ENCODE peak calls at places on chromosome 9, in four cellular contexts. One of them, this sample, is unnamed.

GRCh38 chr9:28317706-28318210 is 744.5 kb upstream of the C9orf72 start:
- DNase-seq in activated CD4-positive, alpha-beta memory T cell treated with anti-CD3 and anti-CD28 coated beads, Interleukin-2, amount 10 ng/mL, durations not matched to agents 7 days and 5 days: no peak
- DNase-seq in A172: no peak
- DNase-seq in dermis microvascular lymphatic vessel endothelial cell: no peak
- DNase-seq in this sample: no peak

GRCh38 chr9:121648799-121649198 is 2.6 kb upstream of the DAB2IP start:
- DNase-seq in activated CD4-positive, alpha-beta memory T cell treated with anti-CD3 and anti-CD28 coated beads, Interleukin-2, amount 10 ng/mL, durations not matched to agents 7 days and 5 days: no peak
- DNase-seq in A172: no peak
- DNase-seq in dermis microvascular lymphatic vessel endothelial cell: no peak
- DNase-seq in this sample: no peak

GRCh38 chr9:94108584-94108983 is 24.3 kb downstream of the PTPDC1 start:
- DNase-seq in activated CD4-positive, alpha-beta memory T cell treated with anti-CD3 and anti-CD28 coated beads, Interleukin-2, amount 10 ng/mL, durations not matched to agents 7 days and 5 days: no peak
- DNase-seq in A172: no peak
- DNase-seq in dermis microvascular lymphatic vessel endothelial cell: no peak
- DNase-seq in this sample: peak

GRCh38 chr9:113255431-113255830 is 19.9 kb downstream of the CDC26 start:
- DNase-seq in activated CD4-positive, alpha-beta memory T cell treated with anti-CD3 and anti-CD28 coated beads, Interleukin-2, amount 10 ng/mL, durations not matched to agents 7 days and 5 days: no peak
- DNase-seq in A172: no peak
- DNase-seq in dermis microvascular lymphatic vessel endothelial cell: no peak
- DNase-seq in this sample: no peak

GRCh38 chr9:72982161-72982799 is 29.4 kb upstream of the ALDH1A1 start:
- DNase-seq in activated CD4-positive, alpha-beta memory T cell treated with anti-CD3 and anti-CD28 coated beads, Interleukin-2, amount 10 ng/mL, durations not matched to agents 7 days and 5 days: no peak
- DNase-seq in A172: no peak
- DNase-seq in dermis microvascular lymphatic vessel endothelial cell: no peak
- DNase-seq in this sample: no peak

GRCh38 chr9:120438111-120438510 is 141.9 kb downstream of the CDK5RAP2 start:
- DNase-seq in activated CD4-positive, alpha-beta memory T cell treated with anti-CD3 and anti-CD28 coated beads, Interleukin-2, amount 10 ng/mL, durations not matched to agents 7 days and 5 days: peak
- DNase-seq in A172: no peak
- DNase-seq in dermis microvascular lymphatic vessel endothelial cell: peak
- DNase-seq in this sample: peak

GRCh38 chr9:127166111-127166510 is 43.7 kb upstream of the ANGPTL2 start:
- DNase-seq in activated CD4-positive, alpha-beta memory T cell treated with anti-CD3 and anti-CD28 coated beads, Interleukin-2, amount 10 ng/mL, durations not matched to agents 7 days and 5 days: no peak
- DNase-seq in A172: no peak
- DNase-seq in dermis microvascular lymphatic vessel endothelial cell: no peak
- DNase-seq in this sample: no peak

GRCh38 chr9:83978992-83979811 is 813 bp downstream of the HNRNPK start:
- DNase-seq in activated CD4-positive, alpha-beta memory T cell treated with anti-CD3 and anti-CD28 coated beads, Interleukin-2, amount 10 ng/mL, durations not matched to agents 7 days and 5 days: peak
- DNase-seq in A172: peak
- DNase-seq in dermis microvascular lymphatic vessel endothelial cell: peak
- DNase-seq in this sample: peak

GRCh38 chr9:110742741-110743371 is 74.3 kb downstream of the MUSK start:
- DNase-seq in activated CD4-positive, alpha-beta memory T cell treated with anti-CD3 and anti-CD28 coated beads, Interleukin-2, amount 10 ng/mL, durations not matched to agents 7 days and 5 days: no peak
- DNase-seq in A172: peak
- DNase-seq in dermis microvascular lymphatic vessel endothelial cell: no peak
- DNase-seq in this sample: peak

GRCh38 chr9:78029601-78030552 is 1.7 kb downstream of the GNAQ start:
- DNase-seq in activated CD4-positive, alpha-beta memory T cell treated with anti-CD3 and anti-CD28 coated beads, Interleukin-2, amount 10 ng/mL, durations not matched to agents 7 days and 5 days: peak
- DNase-seq in A172: no peak
- DNase-seq in dermis microvascular lymphatic vessel endothelial cell: no peak
- DNase-seq in this sample: peak

GRCh38 chr9:115042781-115043509 is 75.0 kb downstream of the TNC start:
- DNase-seq in activated CD4-positive, alpha-beta memory T cell treated with anti-CD3 and anti-CD28 coated beads, Interleukin-2, amount 10 ng/mL, durations not matched to agents 7 days and 5 days: no peak
- DNase-seq in A172: no peak
- DNase-seq in dermis microvascular lymphatic vessel endothelial cell: no peak
- DNase-seq in this sample: no peak

GRCh38 chr9:292915-293314 is 78.2 kb downstream of the DOCK8 start:
- DNase-seq in activated CD4-positive, alpha-beta memory T cell treated with anti-CD3 and anti-CD28 coated beads, Interleukin-2, amount 10 ng/mL, durations not matched to agents 7 days and 5 days: no peak
- DNase-seq in A172: no peak
- DNase-seq in dermis microvascular lymphatic vessel endothelial cell: no peak
- DNase-seq in this sample: no peak

GRCh38 chr9:34123682-34124081 is 2.8 kb downstream of the DCAF12 start:
- DNase-seq in activated CD4-positive, alpha-beta memory T cell treated with anti-CD3 and anti-CD28 coated beads, Interleukin-2, amount 10 ng/mL, durations not matched to agents 7 days and 5 days: peak
- DNase-seq in A172: no peak
- DNase-seq in dermis microvascular lymphatic vessel endothelial cell: no peak
- DNase-seq in this sample: no peak

GRCh38 chr9:134067904-134068741 is at the start of gene BRD3:
- DNase-seq in activated CD4-positive, alpha-beta memory T cell treated with anti-CD3 and anti-CD28 coated beads, Interleukin-2, amount 10 ng/mL, durations not matched to agents 7 days and 5 days: peak
- DNase-seq in A172: peak
- DNase-seq in dermis microvascular lymphatic vessel endothelial cell: peak
- DNase-seq in this sample: peak

GRCh38 chr9:114677418-114677817 is 4.6 kb downstream of the TEX48 start:
- DNase-seq in activated CD4-positive, alpha-beta memory T cell treated with anti-CD3 and anti-CD28 coated beads, Interleukin-2, amount 10 ng/mL, durations not matched to agents 7 days and 5 days: no peak
- DNase-seq in A172: peak
- DNase-seq in dermis microvascular lymphatic vessel endothelial cell: peak
- DNase-seq in this sample: peak

GRCh38 chr9:136740971-136741884 is 1.5 kb downstream of the LCN10 start:
- DNase-seq in activated CD4-positive, alpha-beta memory T cell treated with anti-CD3 and anti-CD28 coated beads, Interleukin-2, amount 10 ng/mL, durations not matched to agents 7 days and 5 days: no peak
- DNase-seq in A172: no peak
- DNase-seq in dermis microvascular lymphatic vessel endothelial cell: no peak
- DNase-seq in this sample: peak

GRCh38 chr9:125524522-125524921 is 182.5 kb downstream of the MAPKAP1 start:
- DNase-seq in activated CD4-positive, alpha-beta memory T cell treated with anti-CD3 and anti-CD28 coated beads, Interleukin-2, amount 10 ng/mL, durations not matched to agents 7 days and 5 days: no peak
- DNase-seq in A172: peak
- DNase-seq in dermis microvascular lymphatic vessel endothelial cell: peak
- DNase-seq in this sample: peak

GRCh38 chr9:13026956-13027355 is 252.1 kb downstream of the LURAP1L start:
- DNase-seq in activated CD4-positive, alpha-beta memory T cell treated with anti-CD3 and anti-CD28 coated beads, Interleukin-2, amount 10 ng/mL, durations not matched to agents 7 days and 5 days: no peak
- DNase-seq in A172: no peak
- DNase-seq in dermis microvascular lymphatic vessel endothelial cell: no peak
- DNase-seq in this sample: no peak

GRCh38 chr9:124264812-124265211 is 7.1 kb downstream of the NEK6 start:
- DNase-seq in activated CD4-positive, alpha-beta memory T cell treated with anti-CD3 and anti-CD28 coated beads, Interleukin-2, amount 10 ng/mL, durations not matched to agents 7 days and 5 days: no peak
- DNase-seq in A172: peak
- DNase-seq in dermis microvascular lymphatic vessel endothelial cell: no peak
- DNase-seq in this sample: no peak

GRCh38 chr9:89879276-89879675 is 274.5 kb downstream of the GADD45G start:
- DNase-seq in activated CD4-positive, alpha-beta memory T cell treated with anti-CD3 and anti-CD28 coated beads, Interleukin-2, amount 10 ng/mL, durations not matched to agents 7 days and 5 days: peak
- DNase-seq in A172: no peak
- DNase-seq in dermis microvascular lymphatic vessel endothelial cell: no peak
- DNase-seq in this sample: no peak

GRCh38 chr9:93265301-93265971 is 81.5 kb downstream of the WNK2 start:
- DNase-seq in activated CD4-positive, alpha-beta memory T cell treated with anti-CD3 and anti-CD28 coated beads, Interleukin-2, amount 10 ng/mL, durations not matched to agents 7 days and 5 days: peak
- DNase-seq in A172: no peak
- DNase-seq in dermis microvascular lymphatic vessel endothelial cell: no peak
- DNase-seq in this sample: no peak

GRCh38 chr9:98368366-98369065 is 113.1 kb upstream of the TBC1D2 start:
- DNase-seq in activated CD4-positive, alpha-beta memory T cell treated with anti-CD3 and anti-CD28 coated beads, Interleukin-2, amount 10 ng/mL, durations not matched to agents 7 days and 5 days: no peak
- DNase-seq in A172: no peak
- DNase-seq in dermis microvascular lymphatic vessel endothelial cell: no peak
- DNase-seq in this sample: no peak

GRCh38 chr9:5336683-5337082 is 3.0 kb downstream of the RLN1 start:
- DNase-seq in activated CD4-positive, alpha-beta memory T cell treated with anti-CD3 and anti-CD28 coated beads, Interleukin-2, amount 10 ng/mL, durations not matched to agents 7 days and 5 days: peak
- DNase-seq in A172: no peak
- DNase-seq in dermis microvascular lymphatic vessel endothelial cell: no peak
- DNase-seq in this sample: no peak

GRCh38 chr9:98570663-98571440 is 137.9 kb downstream of the GABBR2 start:
- DNase-seq in activated CD4-positive, alpha-beta memory T cell treated with anti-CD3 and anti-CD28 coated beads, Interleukin-2, amount 10 ng/mL, durations not matched to agents 7 days and 5 days: no peak
- DNase-seq in A172: no peak
- DNase-seq in dermis microvascular lymphatic vessel endothelial cell: no peak
- DNase-seq in this sample: no peak